ENCODE peak calls at places on chromosomes 13 and 19, in seven cellular contexts. One of them, this sample, is unnamed.

GRCh38 chr13:98434060-98434459 is 142.8 kb downstream of the STK24 start:
- DNase-seq in SK-N-SH: no peak
- DNase-seq in HCT116: no peak
- DNase-seq in GM12878: no peak
- DNase-seq in K562: no peak
- DNase-seq in H1: no peak
- DNase-seq in HepG2: no peak
- DNase-seq in this sample: no peak

GRCh38 chr13:93771782-93772181 is 545.2 kb downstream of the GPC6 start:
- DNase-seq in SK-N-SH: no peak
- DNase-seq in HCT116: no peak
- DNase-seq in GM12878: no peak
- DNase-seq in K562: no peak
- DNase-seq in H1: no peak
- DNase-seq in HepG2: no peak
- DNase-seq in this sample: no peak

GRCh38 chr13:87356314-87356713 is 314.9 kb upstream of the SLITRK5 start:
- DNase-seq in SK-N-SH: no peak
- DNase-seq in HCT116: no peak
- DNase-seq in GM12878: no peak
- DNase-seq in K562: no peak
- DNase-seq in H1: no peak
- DNase-seq in HepG2: no peak
- DNase-seq in this sample: no peak

GRCh38 chr13:101570410-101570809 is 117.9 kb downstream of the ITGBL1 start:
- DNase-seq in SK-N-SH: no peak
- DNase-seq in HCT116: no peak
- DNase-seq in GM12878: no peak
- DNase-seq in K562: no peak
- DNase-seq in H1: no peak
- DNase-seq in HepG2: no peak
- DNase-seq in this sample: no peak

GRCh38 chr19:48403606-48404005 is 10.1 kb downstream of the GRIN2D start:
- DNase-seq in SK-N-SH: peak
- DNase-seq in HCT116: no peak
- DNase-seq in GM12878: no peak
- DNase-seq in K562: peak
- DNase-seq in H1: peak
- DNase-seq in HepG2: peak
- DNase-seq in this sample: peak

GRCh38 chr19:44758596-44758995 is 10.1 kb downstream of the BCL3 start:
- DNase-seq in SK-N-SH: peak
- DNase-seq in HCT116: no peak
- DNase-seq in GM12878: no peak
- DNase-seq in K562: no peak
- DNase-seq in H1: peak
- DNase-seq in HepG2: no peak
- DNase-seq in this sample: no peak

GRCh38 chr13:32883501-32883900 is 132.7 kb upstream of the KL start:
- DNase-seq in SK-N-SH: peak
- DNase-seq in HCT116: no peak
- DNase-seq in GM12878: no peak
- DNase-seq in K562: no peak
- DNase-seq in H1: no peak
- DNase-seq in HepG2: no peak
- DNase-seq in this sample: no peak

GRCh38 chr13:97743946-97744345 is 209.5 kb upstream of the IPO5 start:
- DNase-seq in SK-N-SH: no peak
- DNase-seq in HCT116: no peak
- DNase-seq in GM12878: no peak
- DNase-seq in K562: no peak
- DNase-seq in H1: no peak
- DNase-seq in HepG2: no peak
- DNase-seq in this sample: no peak

GRCh38 chr19:38387550-38388309 is at the start of gene GGN:
- DNase-seq in SK-N-SH: peak
- DNase-seq in HCT116: peak
- DNase-seq in GM12878: no peak
- DNase-seq in K562: peak
- DNase-seq in H1: peak
- DNase-seq in HepG2: peak
- DNase-seq in this sample: peak

GRCh38 chr19:6126335-6126974 is 9.0 kb upstream of the ACSBG2 start:
- DNase-seq in SK-N-SH: peak
- DNase-seq in HCT116: peak
- DNase-seq in GM12878: peak
- DNase-seq in K562: peak
- DNase-seq in H1: no peak
- DNase-seq in HepG2: peak
- DNase-seq in this sample: peak

GRCh38 chr19:6125571-6125989 is 9.9 kb upstream of the ACSBG2 start:
- DNase-seq in SK-N-SH: peak
- DNase-seq in HCT116: peak
- DNase-seq in GM12878: peak
- DNase-seq in K562: peak
- DNase-seq in H1: peak
- DNase-seq in HepG2: peak
- DNase-seq in this sample: no peak

GRCh38 chr19:6133231-6133630 is 2.2 kb upstream of the ACSBG2 start:
- DNase-seq in SK-N-SH: no peak
- DNase-seq in HCT116: no peak
- DNase-seq in GM12878: no peak
- DNase-seq in K562: no peak
- DNase-seq in H1: no peak
- DNase-seq in HepG2: no peak
- DNase-seq in this sample: no peak

GRCh38 chr19:6132482-6132881 is 3.0 kb upstream of the ACSBG2 start:
- DNase-seq in SK-N-SH: no peak
- DNase-seq in HCT116: no peak
- DNase-seq in GM12878: no peak
- DNase-seq in K562: no peak
- DNase-seq in H1: no peak
- DNase-seq in HepG2: no peak
- DNase-seq in this sample: no peak

GRCh38 chr19:6127716-6128335 is 7.6 kb upstream of the ACSBG2 start:
- DNase-seq in SK-N-SH: no peak
- DNase-seq in HCT116: no peak
- DNase-seq in GM12878: no peak
- DNase-seq in K562: no peak
- DNase-seq in H1: no peak
- DNase-seq in HepG2: no peak
- DNase-seq in this sample: no peak
- TF ChIP-seq JUND in SK-N-SH: no peak
- TF ChIP-seq JUND in HCT116: no peak
- TF ChIP-seq JUND in GM12878: no peak
- TF ChIP-seq JUND in K562: no peak
- TF ChIP-seq JUND in H1: no peak
- TF ChIP-seq JUND in HepG2: no peak
- TF ChIP-seq JUND in this sample: no peak

GRCh38 chr13:31818236-31818635 is 78.9 kb downstream of the RXFP2 start:
- DNase-seq in SK-N-SH: no peak
- DNase-seq in HCT116: no peak
- DNase-seq in GM12878: no peak
- DNase-seq in K562: no peak
- DNase-seq in H1: no peak
- DNase-seq in HepG2: no peak
- DNase-seq in this sample: no peak
- TF ChIP-seq JUND in SK-N-SH: no peak
- TF ChIP-seq JUND in HCT116: no peak
- TF ChIP-seq JUND in GM12878: no peak
- TF ChIP-seq JUND in K562: no peak
- TF ChIP-seq JUND in H1: no peak
- TF ChIP-seq JUND in HepG2: no peak
- TF ChIP-seq JUND in this sample: no peak

GRCh38 chr13:80413611-80414010 is 72.7 kb upstream of the SPRY2 start:
- DNase-seq in SK-N-SH: no peak
- DNase-seq in HCT116: no peak
- DNase-seq in GM12878: no peak
- DNase-seq in K562: no peak
- DNase-seq in H1: no peak
- DNase-seq in HepG2: no peak
- DNase-seq in this sample: no peak

DNA sequence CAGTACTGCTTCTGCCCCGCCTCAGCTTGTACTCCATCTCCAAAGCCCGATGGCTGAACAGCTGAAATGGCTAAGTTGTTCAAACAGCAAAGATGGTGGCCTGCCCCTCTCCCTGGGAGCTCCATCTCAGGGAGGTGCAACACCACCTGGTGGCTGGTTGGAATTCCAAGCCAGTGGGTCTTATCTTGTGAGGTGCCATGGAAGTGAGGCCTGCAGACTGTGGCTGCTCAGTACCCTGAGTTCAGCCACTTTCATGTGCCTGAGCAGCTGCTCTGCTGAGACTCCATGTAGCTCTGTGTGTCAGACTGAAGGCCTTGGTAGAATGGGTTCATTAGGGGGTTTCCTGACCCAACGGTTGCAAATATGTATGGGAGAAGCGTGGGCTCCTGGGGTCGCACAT is 67.3 kb upstream of the SPRY2 start:
- DNase-seq in SK-N-SH: no peak
- DNase-seq in HCT116: no peak
- DNase-seq in GM12878: no peak
- DNase-seq in K562: peak
- DNase-seq in H1: no peak
- DNase-seq in HepG2: no peak
- DNase-seq in this sample: no peak
- TF ChIP-seq JUND in SK-N-SH: no peak
- TF ChIP-seq JUND in HCT116: no peak
- TF ChIP-seq JUND in GM12878: no peak
- TF ChIP-seq JUND in K562: no peak
- TF ChIP-seq JUND in H1: no peak
- TF ChIP-seq JUND in HepG2: no peak
- TF ChIP-seq JUND in this sample: no peak

DNA sequence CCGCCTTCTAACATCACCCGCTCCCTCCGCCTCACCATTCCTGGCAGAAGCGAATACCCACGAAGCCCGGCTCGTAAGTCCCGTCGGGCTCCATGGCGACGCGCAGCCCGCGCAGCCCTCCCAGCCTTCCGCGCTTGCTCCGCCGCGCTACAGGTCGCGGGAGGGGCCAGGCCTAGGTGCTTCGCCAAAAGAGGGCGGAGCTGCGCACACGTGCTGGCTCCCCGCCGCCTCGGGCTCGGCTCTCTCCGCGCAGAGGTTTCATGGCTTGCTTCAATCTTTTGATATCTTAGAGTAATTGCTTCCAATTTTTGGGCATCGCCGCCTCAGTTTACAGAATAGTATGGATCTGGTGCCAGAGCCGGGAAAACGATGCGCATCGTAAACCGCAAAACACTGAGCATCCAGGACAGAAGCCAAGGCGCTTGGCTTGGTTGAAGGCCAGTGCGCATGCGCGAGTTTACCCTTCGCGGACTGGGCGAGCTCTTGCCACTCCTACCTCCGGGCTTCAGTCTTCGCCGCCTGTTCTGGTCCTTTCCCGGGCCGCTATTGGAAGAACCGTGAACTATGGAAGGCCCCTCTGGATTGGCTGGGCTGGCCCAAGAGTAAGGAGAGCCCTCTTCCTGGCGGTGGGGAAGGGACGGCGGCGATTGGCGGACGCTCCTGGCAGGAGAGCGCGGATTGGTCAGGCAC is at the start of gene POLR2I:
- DNase-seq in SK-N-SH: peak
- DNase-seq in HCT116: peak
- DNase-seq in GM12878: peak
- DNase-seq in K562: peak
- DNase-seq in H1: peak
- DNase-seq in HepG2: peak
- DNase-seq in this sample: peak
- TF ChIP-seq JUND in SK-N-SH: no peak
- TF ChIP-seq JUND in HCT116: no peak
- TF ChIP-seq JUND in GM12878: no peak
- TF ChIP-seq JUND in K562: no peak
- TF ChIP-seq JUND in H1: no peak
- TF ChIP-seq JUND in HepG2: no peak
- TF ChIP-seq JUND in this sample: no peak

GRCh38 chr13:34179481-34179880 is 361.5 kb downstream of the RFC3 start:
- DNase-seq in SK-N-SH: no peak
- DNase-seq in HCT116: no peak
- DNase-seq in GM12878: no peak
- DNase-seq in K562: no peak
- DNase-seq in H1: no peak
- DNase-seq in HepG2: no peak
- DNase-seq in this sample: no peak
- TF ChIP-seq JUND in SK-N-SH: no peak
- TF ChIP-seq JUND in HCT116: no peak
- TF ChIP-seq JUND in GM12878: no peak
- TF ChIP-seq JUND in K562: no peak
- TF ChIP-seq JUND in H1: no peak
- TF ChIP-seq JUND in HepG2: no peak
- TF ChIP-seq JUND in this sample: no peak

DNA sequence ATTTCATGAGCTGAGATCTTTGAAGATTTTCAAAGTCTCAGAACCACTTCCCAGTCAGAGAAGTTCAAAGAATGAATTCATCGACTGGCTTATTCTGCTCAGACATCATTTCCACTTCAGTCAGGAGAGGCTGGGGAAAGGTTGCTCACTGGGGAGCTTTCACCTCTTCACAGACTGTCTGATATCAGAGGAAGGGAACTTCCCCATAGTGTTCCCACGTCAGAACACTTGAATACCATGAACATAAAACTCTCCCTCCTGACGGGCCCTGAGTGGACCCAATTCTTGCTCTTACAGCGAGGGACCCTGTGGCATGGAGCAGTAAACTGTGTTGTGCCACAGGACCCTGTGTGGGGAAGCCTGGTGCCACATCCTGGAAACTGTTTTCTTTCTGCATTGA is 492.6 kb downstream of the COG6 start:
- DNase-seq in SK-N-SH: no peak
- DNase-seq in HCT116: no peak
- DNase-seq in GM12878: no peak
- DNase-seq in K562: no peak
- DNase-seq in H1: no peak
- DNase-seq in HepG2: no peak
- DNase-seq in this sample: no peak
- TF ChIP-seq JUND in SK-N-SH: no peak
- TF ChIP-seq JUND in HCT116: no peak
- TF ChIP-seq JUND in GM12878: no peak
- TF ChIP-seq JUND in K562: no peak
- TF ChIP-seq JUND in H1: no peak
- TF ChIP-seq JUND in HepG2: no peak
- TF ChIP-seq JUND in this sample: no peak

GRCh38 chr13:60230593-60230992 is 66.9 kb upstream of the DIAPH3 start:
- DNase-seq in SK-N-SH: peak
- DNase-seq in HCT116: no peak
- DNase-seq in GM12878: no peak
- DNase-seq in K562: peak
- DNase-seq in H1: no peak
- DNase-seq in HepG2: no peak
- DNase-seq in this sample: no peak
- TF ChIP-seq JUND in SK-N-SH: no peak
- TF ChIP-seq JUND in HCT116: no peak
- TF ChIP-seq JUND in GM12878: no peak
- TF ChIP-seq JUND in K562: no peak
- TF ChIP-seq JUND in H1: no peak
- TF ChIP-seq JUND in HepG2: no peak
- TF ChIP-seq JUND in this sample: no peak

This sample was measured in T47D.